ENCODE peak calls at places on chromosome 3, in four cellular contexts. One of them, this sample, is unnamed. For H3K4me1, the result is how much of the 10 kb centered on the place peaks cover.

GRCh38 chr3:32399030-32399620 is 7.5 kb downstream of the CMTM7 start:
- DNase-seq in lower lobe of right lung: no peak
- DNase-seq in uterus: no peak
- DNase-seq in ovary: no peak
- DNase-seq in this sample: no peak

GRCh38 chr3:21274000-21274671 is 476.9 kb downstream of the ZNF385D start:
- DNase-seq in lower lobe of right lung: no peak
- DNase-seq in uterus: no peak
- DNase-seq in ovary: no peak
- DNase-seq in this sample: no peak

GRCh38 chr3:67516496-67516895 is 137.9 kb downstream of the SUCLG2 start:
- DNase-seq in lower lobe of right lung: no peak
- DNase-seq in uterus: no peak
- DNase-seq in ovary: no peak
- DNase-seq in this sample: no peak

GRCh38 chr3:141103503-141103902 is 52.4 kb downstream of the SPSB4 start:
- DNase-seq in lower lobe of right lung: no peak
- DNase-seq in uterus: no peak
- DNase-seq in ovary: no peak
- DNase-seq in this sample: no peak

GRCh38 chr3:191220908-191221307 is 21.9 kb downstream of the OSTN start:
- DNase-seq in lower lobe of right lung: no peak
- DNase-seq in uterus: no peak
- DNase-seq in ovary: no peak
- DNase-seq in this sample: no peak

GRCh38 chr3:152400912-152401311 is 132.2 kb downstream of the MBNL1 start:
- DNase-seq in lower lobe of right lung: no peak
- DNase-seq in uterus: no peak
- DNase-seq in ovary: no peak
- DNase-seq in this sample: no peak

GRCh38 chr3:108202834-108203233 is 19.4 kb downstream of the IFT57 start:
- DNase-seq in lower lobe of right lung: no peak
- DNase-seq in uterus: no peak
- DNase-seq in ovary: no peak
- DNase-seq in this sample: no peak

GRCh38 chr3:127525373-127525772 is 65.2 kb downstream of the TPRA1 start:
- DNase-seq in lower lobe of right lung: no peak
- DNase-seq in uterus: no peak
- DNase-seq in ovary: no peak
- DNase-seq in this sample: no peak

GRCh38 chr3:51361746-51362145 is 23.3 kb upstream of the MANF start:
- DNase-seq in lower lobe of right lung: no peak
- DNase-seq in uterus: no peak
- DNase-seq in ovary: peak
- DNase-seq in this sample: no peak

GRCh38 chr3:59121346-59122144 is 71.7 kb upstream of the CFAP20DC start:
- DNase-seq in lower lobe of right lung: no peak
- DNase-seq in uterus: no peak
- DNase-seq in ovary: no peak
- DNase-seq in this sample: no peak

GRCh38 chr3:47414666-47415587 is 34.1 kb downstream of the PTPN23 start:
- DNase-seq in lower lobe of right lung: no peak
- DNase-seq in uterus: no peak
- DNase-seq in ovary: no peak
- DNase-seq in this sample: no peak

GRCh38 chr3:126119008-126119675 is 35.2 kb upstream of the SLC41A3 start:
- DNase-seq in lower lobe of right lung: no peak
- DNase-seq in uterus: peak
- DNase-seq in ovary: no peak
- DNase-seq in this sample: no peak

GRCh38 chr3:151615464-151615863 is 118.3 kb upstream of the AADACL2 start:
- DNase-seq in lower lobe of right lung: no peak
- DNase-seq in uterus: no peak
- DNase-seq in ovary: no peak
- DNase-seq in this sample: no peak

GRCh38 chr3:101010316-101010715 is 17.1 kb upstream of the ABI3BP start:
- DNase-seq in lower lobe of right lung: no peak
- DNase-seq in uterus: no peak
- DNase-seq in ovary: no peak
- DNase-seq in this sample: peak

GRCh38 chr3:127153506-127153815 is 39.5 kb upstream of the PRR23E start:
- DNase-seq in lower lobe of right lung: no peak
- DNase-seq in uterus: peak
- DNase-seq in ovary: peak
- DNase-seq in this sample: no peak

GRCh38 chr3:150268426-150269321 is 139.4 kb upstream of the TSC22D2 start:
- DNase-seq in lower lobe of right lung: no peak
- DNase-seq in uterus: no peak
- DNase-seq in ovary: no peak
- DNase-seq in this sample: no peak

GRCh38 chr3:195897081-195897852 is 11.1 kb downstream of the TNK2 start:
- DNase-seq in lower lobe of right lung: no peak
- DNase-seq in uterus: peak
- DNase-seq in ovary: peak
- DNase-seq in this sample: peak

GRCh38 chr3:118476885-118477618 is 557.6 kb downstream of the IGSF11 start:
- DNase-seq in lower lobe of right lung: no peak
- DNase-seq in uterus: no peak
- DNase-seq in ovary: no peak
- DNase-seq in this sample: no peak

GRCh38 chr3:108719178-108719577 is 38.0 kb downstream of the RETNLB start:
- DNase-seq in lower lobe of right lung: no peak
- DNase-seq in uterus: no peak
- DNase-seq in ovary: no peak
- DNase-seq in this sample: no peak

GRCh38 chr3:170044795-170045244 is 7.0 kb downstream of the GPR160 start:
- DNase-seq in lower lobe of right lung: no peak
- DNase-seq in uterus: no peak
- DNase-seq in ovary: no peak
- DNase-seq in this sample: no peak

DNA sequence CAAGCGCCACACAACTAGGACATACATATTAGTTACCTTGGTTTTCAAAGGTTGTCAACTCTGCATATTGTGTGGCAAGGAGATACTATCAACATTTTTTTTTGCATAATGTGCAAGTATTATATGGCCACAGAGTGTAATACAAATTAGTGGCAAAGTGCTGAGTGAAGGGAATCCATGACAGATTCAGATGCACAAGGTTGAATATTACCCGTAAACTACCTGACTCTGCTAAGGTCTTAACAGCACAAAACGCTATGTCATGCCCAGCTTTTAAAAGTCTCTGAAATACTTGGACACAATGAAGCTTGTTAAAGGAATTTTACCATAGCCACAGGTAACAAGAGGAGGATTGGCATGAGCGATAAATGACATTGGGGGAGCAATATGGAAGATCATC is 79.0 kb downstream of the SATB1 start:
- DNase-seq in lower lobe of right lung: no peak
- DNase-seq in uterus: no peak
- DNase-seq in ovary: no peak
- DNase-seq in this sample: no peak
- H3K4me1 ChIP-seq in lower lobe of right lung: under half
- H3K4me1 ChIP-seq in uterus: under half
- H3K4me1 ChIP-seq in ovary: under half
- H3K4me1 ChIP-seq in this sample: under half

DNA sequence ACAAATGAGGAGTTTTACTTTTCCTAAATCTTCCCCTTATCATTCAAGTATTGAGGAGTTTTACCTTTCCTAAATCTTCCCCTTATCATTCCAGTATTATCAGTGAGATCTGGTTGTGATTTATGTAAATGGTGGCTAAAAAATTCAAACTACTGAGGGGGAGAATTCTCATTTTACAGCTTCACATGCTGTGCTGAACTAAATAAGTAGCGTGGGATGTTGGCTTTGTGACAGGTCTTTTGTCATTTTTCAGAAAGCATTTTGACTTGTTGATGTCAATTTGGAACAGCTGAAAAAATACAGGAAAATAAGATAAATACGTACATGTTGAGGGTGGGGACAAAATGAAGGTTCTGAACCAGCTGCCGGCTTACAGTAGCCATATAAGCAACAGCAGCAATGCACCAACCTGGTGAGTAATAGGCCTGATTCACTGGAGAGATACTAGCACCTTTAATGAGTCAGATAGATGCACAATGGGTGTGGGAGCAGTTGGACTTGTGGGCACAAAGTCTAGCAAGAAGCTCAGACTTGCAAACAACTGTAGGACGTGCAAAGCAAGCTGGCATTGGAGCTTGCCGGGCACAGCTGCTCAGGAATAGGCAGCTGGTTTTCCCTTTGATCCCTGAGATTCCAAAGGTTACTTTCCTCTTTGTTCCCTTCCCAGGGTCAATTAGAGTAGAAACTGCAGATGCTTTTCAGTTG is 12.8 kb downstream of the B3GNT5 start:
- DNase-seq in lower lobe of right lung: no peak
- DNase-seq in uterus: peak
- DNase-seq in ovary: no peak
- DNase-seq in this sample: no peak
- H3K4me1 ChIP-seq in lower lobe of right lung: under half
- H3K4me1 ChIP-seq in uterus: under half
- H3K4me1 ChIP-seq in ovary: under half
- H3K4me1 ChIP-seq in this sample: under half

GRCh38 chr3:40455328-40455727 is 1.8 kb upstream of the RPL14 start:
- DNase-seq in lower lobe of right lung: no peak
- DNase-seq in uterus: no peak
- DNase-seq in ovary: no peak
- DNase-seq in this sample: no peak

GRCh38 chr3:40453933-40454332 is 3.2 kb upstream of the RPL14 start:
- DNase-seq in lower lobe of right lung: no peak
- DNase-seq in uterus: no peak
- DNase-seq in ovary: no peak
- DNase-seq in this sample: no peak

GRCh38 chr3:40456279-40456939 is 730 bp upstream of the RPL14 start:
- DNase-seq in lower lobe of right lung: no peak
- DNase-seq in uterus: peak
- DNase-seq in ovary: peak
- DNase-seq in this sample: no peak

GRCh38 chr3:40458473-40458872 is 1.3 kb downstream of the RPL14 start:
- DNase-seq in lower lobe of right lung: no peak
- DNase-seq in uterus: no peak
- DNase-seq in ovary: no peak
- DNase-seq in this sample: no peak

DNA sequence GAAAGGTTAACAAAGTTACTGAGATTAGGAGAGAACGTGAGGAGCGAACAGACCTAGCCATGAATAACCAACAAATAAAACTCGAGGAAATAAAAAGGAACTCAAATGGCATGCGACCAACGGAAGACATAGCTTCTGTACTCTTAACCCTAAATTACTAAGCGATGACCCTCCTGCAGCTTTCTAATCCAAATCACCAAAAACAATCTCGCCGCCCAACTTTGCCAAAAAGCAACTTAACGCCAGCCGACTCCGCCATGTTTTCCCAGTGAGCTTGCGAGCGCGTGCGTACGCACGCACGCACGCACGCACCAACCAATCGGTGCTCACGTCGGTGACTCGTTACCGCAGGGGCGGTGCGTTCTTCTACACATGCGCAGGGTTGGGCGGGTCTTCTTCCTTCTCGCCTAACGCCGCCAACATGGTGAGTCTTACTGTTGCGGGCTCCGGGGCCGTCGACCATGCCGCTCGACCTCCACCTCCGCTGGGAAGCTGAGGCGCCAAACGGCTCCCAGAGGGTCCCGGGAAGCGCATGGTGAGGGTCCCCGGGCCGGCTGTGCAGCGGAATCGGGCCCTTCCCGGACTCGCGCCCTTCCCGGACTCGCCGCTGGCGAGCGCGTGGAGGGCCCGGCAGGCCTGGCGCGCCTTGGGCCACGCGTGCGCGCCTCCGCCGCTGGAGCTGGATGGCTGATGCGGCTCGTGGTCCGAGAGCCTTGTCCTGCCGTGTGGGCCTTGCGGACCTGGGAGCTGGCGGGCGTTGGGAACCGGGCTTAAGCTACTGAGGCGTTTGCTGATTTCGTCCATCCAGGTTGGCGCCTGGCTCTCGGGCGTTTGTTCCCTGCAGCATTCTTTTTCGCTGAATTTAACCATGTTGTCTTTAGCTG is at the start of gene RPL14:
- DNase-seq in lower lobe of right lung: peak
- DNase-seq in uterus: peak
- DNase-seq in ovary: peak
- DNase-seq in this sample: peak
- H3K4me1 ChIP-seq in lower lobe of right lung: half or more
- H3K4me1 ChIP-seq in uterus: under half
- H3K4me1 ChIP-seq in ovary: under half
- H3K4me1 ChIP-seq in this sample: under half

GRCh38 chr3:50268276-50268675 is 671 bp upstream of the SEMA3B start:
- DNase-seq in lower lobe of right lung: no peak
- DNase-seq in uterus: no peak
- DNase-seq in ovary: no peak
- DNase-seq in this sample: no peak
- H3K4me1 ChIP-seq in lower lobe of right lung: half or more
- H3K4me1 ChIP-seq in uterus: under half
- H3K4me1 ChIP-seq in ovary: under half
- H3K4me1 ChIP-seq in this sample: half or more

GRCh38 chr3:43871627-43872245 is 181.0 kb downstream of the ABHD5 start:
- DNase-seq in lower lobe of right lung: no peak
- DNase-seq in uterus: no peak
- DNase-seq in ovary: no peak
- DNase-seq in this sample: peak
- H3K4me1 ChIP-seq in lower lobe of right lung: under half
- H3K4me1 ChIP-seq in uterus: under half
- H3K4me1 ChIP-seq in ovary: under half
- H3K4me1 ChIP-seq in this sample: under half

GRCh38 chr3:45943207-45943846 is at the start of gene CXCR6:
- DNase-seq in lower lobe of right lung: no peak
- DNase-seq in uterus: no peak
- DNase-seq in ovary: no peak
- DNase-seq in this sample: no peak
- H3K4me1 ChIP-seq in lower lobe of right lung: under half
- H3K4me1 ChIP-seq in uterus: under half
- H3K4me1 ChIP-seq in ovary: under half
- H3K4me1 ChIP-seq in this sample: under half

DNA sequence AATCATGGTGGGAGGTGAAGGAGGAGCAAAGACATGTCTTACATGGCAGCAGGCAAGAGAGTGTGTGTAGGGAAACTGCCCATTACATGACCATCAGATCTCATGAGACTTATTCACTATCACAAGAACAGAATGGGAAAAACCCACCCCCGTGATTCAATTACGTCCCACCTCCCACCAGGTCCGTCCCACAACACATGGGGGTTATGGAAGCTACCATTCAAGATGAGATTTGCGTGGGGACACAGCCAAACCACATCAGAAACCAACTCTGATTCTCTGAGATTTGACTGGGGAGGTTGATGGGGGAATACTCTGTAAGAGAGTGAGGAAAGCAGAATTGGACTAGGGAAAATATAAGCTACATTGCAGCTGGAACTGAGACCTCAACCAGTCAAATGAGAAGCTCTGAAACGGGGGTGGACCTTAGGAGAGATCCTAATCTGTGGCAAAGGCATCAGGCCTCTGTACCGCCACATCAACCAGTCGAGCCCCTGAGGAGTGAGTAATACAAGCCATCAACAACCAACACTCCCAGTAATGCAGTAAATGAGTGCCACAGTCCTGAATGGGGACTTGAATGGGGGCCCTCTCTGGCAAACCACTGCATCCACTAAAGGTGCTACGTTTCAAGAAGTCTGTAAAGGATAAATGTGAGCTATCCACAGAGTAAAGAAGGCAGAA is 207.9 kb upstream of the GADL1 start:
- DNase-seq in lower lobe of right lung: no peak
- DNase-seq in uterus: no peak
- DNase-seq in ovary: no peak
- DNase-seq in this sample: no peak
- H3K4me1 ChIP-seq in lower lobe of right lung: under half
- H3K4me1 ChIP-seq in uterus: under half
- H3K4me1 ChIP-seq in ovary: under half
- H3K4me1 ChIP-seq in this sample: under half